ENCODE peak calls at places on chromosomes 3 and 15, in ten cellular contexts. F is endothelial cell; M is PC-3; S is CD4-positive, alpha-beta T cell; I is stomach; U is progenitor cell of endocrine pancreas; A is CD14-positive monocyte; L is RWPE1; X is AG09319; Q is colonic mucosa. C is an unnamed sample.

GRCh38 chr15:76178321-76178720 is 118.5 kb downstream of the TMEM266 start:
- DNase-seq in F (no peak), M (no peak), S (no peak), I (no peak), U (no peak), A (no peak), L (no peak), X (no peak), Q (no peak), C (no peak)

GRCh38 chr3:174355505-174355904 is 503.6 kb upstream of the NAALADL2 start:
- DNase-seq in F (no peak), M (peak; percentile 48), S (no peak), I (no peak), U (no peak), A (no peak), L (no peak), X (no peak), Q (no peak), C (no peak)

GRCh38 chr15:79881254-79881653 is 15.6 kb downstream of the MTHFS start:
- DNase-seq in F (no peak), M (no peak), S (no peak), I (no peak), U (no peak), A (no peak), L (no peak), X (no peak), Q (no peak), C (no peak)

GRCh38 chr3:192929146-192929545 is 11.5 kb upstream of the MB21D2 start:
- DNase-seq in F (no peak), M (peak; percentile 59), S (no peak), I (no peak), U (no peak), A (no peak), L (no peak), X (no peak), Q (no peak), C (no peak)

GRCh38 chr3:148162132-148162531 is 535.6 kb upstream of the AGTR1 start:
- DNase-seq in F (no peak), M (no peak), S (no peak), I (no peak), U (no peak), A (no peak), L (no peak), X (no peak), Q (no peak), C (no peak)

GRCh38 chr3:184746131-184747120 is 34.6 kb upstream of the MAGEF1 start:
- DNase-seq in F (no peak), M (no peak), S (no peak), I (peak; percentile 23), U (no peak), A (peak; percentile 17), L (no peak), X (no peak), Q (no peak), C (no peak)

GRCh38 chr15:23420806-23421575 is 26.1 kb downstream of the GOLGA6L2 start:
- DNase-seq in F (no peak), M (no peak), S (no peak), I (no peak), U (no peak), A (no peak), L (no peak), X (no peak), Q (no peak), C (no peak)

GRCh38 chr3:182484682-182485081 is 308.6 kb upstream of the ATP11B start:
- DNase-seq in F (no peak), M (no peak), S (no peak), I (no peak), U (no peak), A (no peak), L (no peak), X (no peak), Q (no peak), C (no peak)

GRCh38 chr3:129855454-129856419 is 37.8 kb downstream of the TMCC1 start:
- DNase-seq in F (no peak), M (peak; percentile 47), S (no peak), I (no peak), U (no peak), A (no peak), L (peak; percentile 22), X (no peak), Q (no peak), C (no peak)

GRCh38 chr15:40894689-40895308 is 549 bp downstream of the VPS18 start:
- DNase-seq in F (peak; percentile 67), M (peak; percentile 81), S (peak; percentile 49), I (peak; percentile 56), U (peak; percentile 44), A (no peak), L (peak; percentile 82), X (no peak), Q (peak; percentile 65), C (peak; percentile 53)

GRCh38 chr3:169573129-169573528 is 90.4 kb downstream of the MECOM start:
- DNase-seq in F (no peak), M (peak; percentile 48), S (no peak), I (no peak), U (no peak), A (no peak), L (no peak), X (no peak), Q (no peak), C (no peak)
- TF ChIP-seq CTCF in F (peak; percentile 37), M (peak; percentile 57), S (no peak), I (no peak), U (no peak), A (no peak), L (no peak), X (peak; percentile 11), Q (no peak), C (no peak)

DNA sequence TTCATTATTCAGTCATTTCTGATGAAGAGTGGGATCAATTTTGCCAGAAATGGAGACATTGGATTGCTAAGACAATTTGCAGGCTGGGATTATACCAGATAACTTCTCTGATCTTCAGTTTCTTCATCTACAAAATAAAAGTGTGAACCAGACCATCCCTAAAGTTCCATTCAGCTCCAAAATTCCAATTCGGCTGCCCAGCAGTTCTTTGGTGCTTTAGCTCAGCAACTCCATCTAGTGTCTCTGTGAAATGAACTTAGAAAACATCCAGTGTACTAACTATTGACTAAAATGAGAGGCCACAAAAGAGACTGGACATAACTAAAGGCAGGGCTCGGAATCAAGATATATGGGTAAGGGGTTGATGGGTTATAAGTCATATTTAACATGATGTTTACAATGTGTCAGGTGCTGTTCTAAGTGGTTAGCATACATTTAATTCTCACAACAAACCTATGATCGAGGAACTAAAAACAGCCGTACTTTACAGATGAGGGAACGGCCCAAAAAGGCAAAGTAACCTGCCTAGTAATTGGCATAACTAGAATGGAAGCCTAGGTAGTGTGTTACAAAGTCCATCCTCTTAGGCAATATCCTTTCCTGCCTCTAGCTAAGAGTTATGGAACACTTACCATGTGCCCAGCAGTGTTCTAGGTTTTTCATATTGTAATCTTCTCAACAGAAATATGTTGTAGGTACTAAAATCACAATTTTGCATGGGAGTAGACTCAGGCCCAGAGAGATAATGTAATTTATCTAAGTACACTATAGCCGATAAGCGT is 17.0 kb downstream of the THAP10 start:
- DNase-seq in F (no peak), M (peak; percentile 64), S (no peak), I (no peak), U (no peak), A (no peak), L (no peak), X (no peak), Q (no peak), C (no peak)
- TF ChIP-seq CTCF in F (no peak), M (peak; percentile 86), S (no peak), I (no peak), U (peak; percentile 34), A (no peak), L (peak; percentile 81), X (peak; percentile 77), Q (peak; percentile 16), C (no peak)

DNA sequence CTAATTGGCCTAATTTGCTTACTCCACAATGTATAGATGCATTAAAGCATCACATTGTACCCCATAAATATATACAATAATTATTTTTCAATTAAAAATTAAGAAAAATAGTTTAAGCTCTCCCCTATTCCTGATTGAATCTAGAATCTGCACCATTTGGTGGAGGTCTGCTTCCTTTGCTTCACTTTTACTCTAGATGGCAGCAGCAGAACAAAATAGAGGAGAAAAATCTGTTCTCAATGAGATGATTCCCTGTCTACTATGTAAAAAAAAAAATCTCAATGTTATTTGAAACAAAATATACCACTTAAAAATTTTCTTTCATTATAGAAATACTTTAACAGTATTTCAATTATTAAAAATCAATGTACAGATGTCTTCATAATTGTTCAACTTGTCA is 109.6 kb upstream of the FXR1 start:
- DNase-seq in F (no peak), M (peak; percentile 52), S (no peak), I (no peak), U (no peak), A (no peak), L (peak; percentile 20), X (no peak), Q (no peak), C (no peak)
- TF ChIP-seq CTCF in F (no peak), M (peak; percentile 60), S (peak; percentile 22), I (no peak), U (peak; percentile 67), A (no peak), L (peak; percentile 45), X (peak; percentile 55), Q (no peak), C (no peak)

GRCh38 chr15:41967506-41968206 is 4.7 kb downstream of the EHD4 start:
- DNase-seq in F (no peak), M (no peak), S (no peak), I (peak; percentile 27), U (no peak), A (peak; percentile 82), L (no peak), X (no peak), Q (no peak), C (no peak)
- TF ChIP-seq CTCF in F (no peak), M (no peak), S (no peak), I (no peak), U (no peak), A (no peak), L (no peak), X (no peak), Q (no peak), C (no peak)

C was measured in natural killer cell.